ENCODE peak calls at places on chromosome 2, in ten cellular contexts. Z is lower lobe of right lung, U is Panc1, L is heart left ventricle, D is pancreas, V is cardiac muscle cell, G is keratinocyte, Y is astrocyte, W is endothelial cell of umbilical vein, R is mammary epithelial cell. F is an unnamed sample.
A peak's percentile ranks its signal among the peaks of the same experiment; 100 is the strongest.

GRCh38 chr2:215293879-215294278 is 18.0 kb upstream of the ATIC start:
- DNase-seq in Z (no peak), U (no peak), L (no peak), D (no peak), V (no peak), G (no peak), Y (no peak), W (no peak), R (no peak), F (no peak)

GRCh38 chr2:1950474-1950873 is 206.2 kb upstream of the PXDN start:
- DNase-seq in Z (no peak), U (no peak), L (no peak), D (no peak), V (no peak), G (no peak), Y (no peak), W (no peak), R (no peak), F (no peak)

GRCh38 chr2:170368370-170368769 is 190.4 kb downstream of the MYO3B start:
- DNase-seq in Z (no peak), U (no peak), L (no peak), D (no peak), V (no peak), G (no peak), Y (no peak), W (no peak), R (no peak), F (no peak)

GRCh38 chr2:11558206-11558886 is 24.5 kb downstream of the GREB1 start:
- DNase-seq in Z (no peak), U (no peak), L (peak; percentile 47), D (no peak), V (peak; percentile 88), G (no peak), Y (no peak), W (no peak), R (no peak), F (no peak)

GRCh38 chr2:36562245-36562644 is 35.7 kb downstream of the FEZ2 start:
- DNase-seq in Z (no peak), U (no peak), L (no peak), D (no peak), V (no peak), G (peak; percentile 72), Y (peak; percentile 77), W (peak; percentile 70), R (no peak), F (peak; percentile 36)

GRCh38 chr2:232009639-232010274 is 48.2 kb downstream of the DIS3L2 start:
- DNase-seq in Z (no peak), U (no peak), L (no peak), D (no peak), V (no peak), G (no peak), Y (no peak), W (no peak), R (no peak), F (no peak)

GRCh38 chr2:230347659-230348305 is 20.8 kb downstream of the SP140L start:
- DNase-seq in Z (no peak), U (no peak), L (no peak), D (no peak), V (no peak), G (no peak), Y (peak; percentile 12), W (peak; percentile 6), R (no peak), F (no peak)

GRCh38 chr2:222859786-222860726 is 780 bp upstream of the ACSL3 start:
- DNase-seq in Z (peak; percentile 56), U (no peak), L (peak; percentile 76), D (peak; percentile 49), V (peak; percentile 41), G (no peak), Y (no peak), W (peak; percentile 80), R (peak; percentile 98), F (no peak)

GRCh38 chr2:74461187-74462053 is 3.2 kb downstream of the WBP1 start:
- DNase-seq in Z (no peak), U (no peak), L (no peak), D (no peak), V (peak; percentile 11), G (no peak), Y (no peak), W (no peak), R (no peak), F (no peak)

GRCh38 chr2:13676269-13676668 is 956.2 kb upstream of the LRATD1 start:
- DNase-seq in Z (no peak), U (no peak), L (no peak), D (no peak), V (no peak), G (no peak), Y (peak; percentile 90), W (no peak), R (peak; percentile 80), F (peak; percentile 21)

DNA sequence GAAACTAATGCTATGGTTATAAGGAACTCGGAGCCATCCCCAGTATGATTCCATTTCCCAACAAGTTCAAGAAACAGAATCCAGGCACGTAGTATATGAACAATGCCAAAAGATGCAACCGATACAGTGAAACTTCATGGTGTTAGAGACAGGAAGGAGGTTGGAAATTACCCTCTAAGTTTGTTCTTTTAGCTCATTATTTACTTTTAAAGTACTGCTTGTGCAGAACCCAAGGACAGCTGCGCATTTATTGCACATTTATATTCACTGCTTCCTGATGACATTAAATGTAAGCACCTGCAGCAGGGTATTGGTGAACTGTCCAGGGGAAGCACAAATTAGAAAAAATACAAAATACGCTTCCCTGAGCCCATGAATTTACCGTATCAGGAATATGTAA is 63.0 kb upstream of the CYP1B1 start:
- DNase-seq in Z (no peak), U (no peak), L (no peak), D (no peak), V (no peak), G (no peak), Y (no peak), W (no peak), R (no peak), F (no peak)
- H3K27ac ChIP-seq in Z (no peak overlapping the region), U (no peak overlapping the region), L (no peak overlapping the region), D (no peak overlapping the region), V (no peak overlapping the region), G (no peak overlapping the region), Y (no peak overlapping the region), W (no peak overlapping the region), R (no peak overlapping the region), F (no peak overlapping the region)

GRCh38 chr2:29360016-29360784 is 245.0 kb downstream of the CLIP4 start:
- DNase-seq in Z (no peak), U (no peak), L (no peak), D (no peak), V (no peak), G (no peak), Y (peak; percentile 5), W (no peak), R (no peak), F (no peak)
- H3K9me3 ChIP-seq in Z (no peaks in the 10 kb centered on the region), U (no peaks in the 10 kb centered on the region), L (no peaks in the 10 kb centered on the region), D (no peaks in the 10 kb centered on the region), V (no peaks in the 10 kb centered on the region), G (no peaks in the 10 kb centered on the region), Y (no peaks in the 10 kb centered on the region), W (no peaks in the 10 kb centered on the region), R (no peaks in the 10 kb centered on the region), F (no peaks in the 10 kb centered on the region)

GRCh38 chr2:85244798-85245197 is 83.0 kb downstream of the TGOLN2 start:
- DNase-seq in Z (no peak), U (no peak), L (no peak), D (no peak), V (no peak), G (no peak), Y (no peak), W (no peak), R (no peak), F (no peak)

GRCh38 chr2:85242321-85242720 is 85.5 kb downstream of the TGOLN2 start:
- DNase-seq in Z (no peak), U (no peak), L (no peak), D (no peak), V (no peak), G (no peak), Y (no peak), W (no peak), R (no peak), F (no peak)

GRCh38 chr2:85246348-85246747 is 81.4 kb downstream of the TGOLN2 start:
- DNase-seq in Z (no peak), U (no peak), L (no peak), D (no peak), V (no peak), G (no peak), Y (no peak), W (no peak), R (no peak), F (no peak)

GRCh38 chr2:85245891-85246290 is 81.9 kb downstream of the TGOLN2 start:
- DNase-seq in Z (no peak), U (no peak), L (no peak), D (no peak), V (no peak), G (no peak), Y (no peak), W (no peak), R (no peak), F (no peak)

DNA sequence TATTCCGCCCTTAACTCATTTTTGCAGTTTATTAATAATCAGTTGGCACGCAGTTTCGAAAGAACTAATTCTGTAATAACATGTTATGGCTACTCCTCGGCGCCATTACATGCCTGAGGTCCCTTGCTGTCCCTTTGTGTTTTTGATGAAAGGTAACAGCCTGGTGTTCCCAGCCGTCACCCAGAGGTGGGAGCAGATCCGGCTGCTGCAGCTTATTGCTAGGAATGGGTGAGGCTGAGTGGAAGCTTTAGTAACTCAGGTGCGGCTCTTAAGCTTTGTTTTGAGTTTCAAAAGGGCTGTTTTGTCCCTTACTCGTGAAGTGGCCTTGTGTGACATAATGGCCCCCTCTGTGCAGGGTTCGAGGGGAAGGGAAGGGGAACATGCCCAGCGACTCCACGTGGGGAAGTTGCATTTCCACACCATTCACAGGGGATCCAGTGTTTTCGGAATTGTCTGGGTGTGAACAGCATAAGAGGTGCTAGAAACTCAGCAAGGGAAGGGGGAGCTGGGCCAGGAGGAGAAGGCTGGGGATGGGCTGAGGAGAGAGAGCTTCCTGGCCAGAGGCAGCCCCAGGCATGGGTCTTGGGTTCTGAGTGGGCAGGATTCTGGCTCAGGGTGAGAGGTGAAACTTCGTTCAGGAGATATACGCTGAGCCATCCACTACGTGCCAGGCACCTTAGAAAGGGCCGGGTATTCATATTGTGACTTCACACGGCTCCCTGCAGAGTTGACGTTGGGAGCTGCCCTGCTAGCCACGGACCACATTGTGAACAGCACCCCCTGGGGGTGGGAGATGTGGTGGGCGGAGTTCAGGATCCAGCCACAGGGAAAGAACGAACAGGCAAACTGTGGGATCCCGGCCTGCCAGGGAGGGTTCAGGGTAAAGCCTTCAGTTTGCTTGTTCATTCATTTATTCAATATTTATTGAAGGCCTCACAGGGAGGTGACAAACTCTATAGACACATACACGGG is 84.4 kb downstream of the TGOLN2 start:
- DNase-seq in Z (peak; percentile 64), U (no peak), L (peak; percentile 71), D (peak; percentile 61), V (peak; percentile 60), G (no peak), Y (no peak), W (peak; percentile 30), R (no peak), F (no peak)
- TF ChIP-seq CTCF in Z (peak; percentile 57), U (peak; percentile 57), L (peak; percentile 40), D (peak; percentile 58), V (peak; percentile 51), G (peak; percentile 22), Y (peak; percentile 31), W (peak; percentile 55), R (peak; percentile 37), F (peak; percentile 45)

DNA sequence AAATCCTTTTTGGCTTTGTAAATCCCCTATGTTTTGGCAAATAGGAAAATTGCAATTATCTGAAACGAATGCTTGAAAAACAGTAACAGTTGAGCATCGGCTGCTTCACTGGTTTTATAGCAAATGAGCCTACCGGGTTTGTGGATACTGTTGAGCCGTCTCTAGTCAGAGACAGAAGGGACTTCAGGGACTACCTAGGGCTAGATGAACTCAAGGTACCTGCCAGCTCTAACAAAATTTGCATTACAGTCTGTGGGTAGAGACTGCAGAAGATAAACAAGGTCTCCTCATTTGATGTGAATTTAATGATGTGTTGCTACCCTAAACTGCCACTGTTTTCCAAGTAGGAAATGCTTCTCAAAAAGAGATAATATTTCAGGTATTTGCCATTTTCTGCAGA is 101.1 kb downstream of the EML6 start:
- DNase-seq in Z (no peak), U (no peak), L (no peak), D (no peak), V (no peak), G (no peak), Y (no peak), W (no peak), R (no peak), F (no peak)
- H3K27ac ChIP-seq in Z (no peak overlapping the region), U (no peak overlapping the region), L (no peak overlapping the region), D (no peak overlapping the region), V (no peak overlapping the region), G (no peak overlapping the region), Y (no peak overlapping the region), W (no peak overlapping the region), R (no peak overlapping the region), F (no peak overlapping the region)

F was measured in AG04450.